ENCODE peak calls at places on chromosomes 7 and 10, in four cellular contexts. G, Z, J and Y are unnamed samples. For H3K4me1, the result is how much of the 10 kb centered on the place peaks cover.

GRCh38 chr7:106600569-106601373 is 60.2 kb downstream of the CCDC71L start:
- DNase-seq in J (peak), G (no peak), Z (no peak), Y (no peak)

GRCh38 chr7:30898411-30898810 is 13.2 kb upstream of the AQP1 start:
- DNase-seq in G (no peak), J (no peak), Z (no peak), Y (no peak)

GRCh38 chr7:133052357-133052756 is 29.5 kb downstream of the CHCHD3 start:
- DNase-seq in G (no peak), Z (no peak), J (no peak), Y (no peak)

GRCh38 chr10:118332948-118333710 is 9.0 kb downstream of the FAM204A start:
- DNase-seq in Z (no peak), G (no peak), J (peak), Y (no peak)

GRCh38 chr7:132443776-132444520 is 132.3 kb downstream of the PLXNA4 start:
- DNase-seq in G (no peak), J (no peak), Z (no peak), Y (no peak)

GRCh38 chr7:148699024-148699771 is 495 bp downstream of the CUL1 start:
- DNase-seq in G (peak), J (peak), Z (peak), Y (peak)

GRCh38 chr10:26743091-26743490 is 45.6 kb downstream of the PDSS1 start:
- DNase-seq in Z (no peak), J (peak), G (no peak), Y (no peak)

GRCh38 chr10:71213761-71214440 is 1.5 kb downstream of the UNC5B start:
- DNase-seq in Z (peak), G (no peak), J (peak), Y (peak)

GRCh38 chr10:58991842-58992241 is 184.6 kb upstream of the PHYHIPL start:
- DNase-seq in J (no peak), Z (no peak), G (no peak), Y (no peak)

DNA sequence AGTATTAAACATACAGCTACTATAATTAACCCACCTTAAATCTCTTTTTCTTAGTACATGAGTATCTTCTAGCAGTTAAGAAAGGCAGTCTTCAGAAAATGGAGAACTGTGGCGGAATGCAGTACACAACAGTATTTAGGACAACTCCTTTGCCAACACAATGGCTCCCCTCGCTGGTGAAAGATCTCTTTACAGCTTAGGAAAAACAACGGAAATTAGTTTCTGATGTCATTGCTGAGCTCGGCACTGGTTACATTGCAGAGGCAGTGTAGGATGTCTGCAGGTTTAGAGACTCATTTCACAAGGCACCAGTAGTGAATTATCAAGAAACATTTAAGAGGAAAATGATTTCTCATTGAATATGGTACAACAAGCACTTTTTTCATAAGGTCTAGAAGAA is 43.4 kb downstream of the GLRX3 start:
- DNase-seq in G (no peak), Z (peak), J (peak), Y (no peak)
- TF ChIP-seq CTCF in G (peak), Z (peak), J (peak), Y (no peak)

DNA sequence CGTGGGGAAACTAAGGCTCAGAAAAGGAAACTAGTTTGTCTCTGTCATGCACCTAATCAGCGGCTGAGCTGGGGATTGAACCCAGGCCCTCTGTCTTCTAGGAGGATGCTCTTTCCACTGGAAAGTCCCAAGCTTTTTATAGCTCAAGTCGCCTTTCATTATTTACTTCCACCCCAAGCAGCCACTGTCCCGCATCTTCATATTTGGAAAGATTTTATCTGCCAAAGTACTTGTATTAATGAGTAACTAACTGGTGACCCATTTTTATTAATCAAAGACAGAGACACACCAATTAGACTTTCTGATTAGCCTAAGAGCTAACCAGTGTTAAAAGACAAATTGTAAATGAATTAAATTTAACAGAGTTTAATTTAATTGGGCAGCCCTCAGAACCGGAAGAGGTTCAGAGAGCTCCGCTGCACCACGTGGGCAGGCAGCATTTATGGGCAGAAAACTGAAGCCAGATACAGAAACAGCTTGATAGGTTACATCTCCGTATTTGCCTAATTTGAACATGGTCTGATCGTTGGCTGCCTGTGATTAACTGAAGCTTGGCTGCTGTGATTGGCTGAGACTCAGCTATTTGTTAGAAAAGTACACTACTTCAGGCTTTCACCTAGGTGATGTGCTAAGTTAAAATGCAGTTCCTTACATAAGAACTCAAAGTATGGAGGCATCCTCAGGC is 78.5 kb upstream of the PDCD4 start:
- DNase-seq in Z (no peak), J (no peak), G (no peak), Y (no peak)
- H3K4me1 ChIP-seq in Z (half or more), J (under half), G (under half), Y (under half)

GRCh38 chr7:29315302-29316270 is 121.0 kb downstream of the CHN2 start:
- DNase-seq in G (no peak), Z (no peak), J (no peak), Y (no peak)

GRCh38 chr7:29320577-29320976 is 126.0 kb downstream of the CHN2 start:
- DNase-seq in G (no peak), J (no peak), Z (no peak), Y (no peak)

GRCh38 chr7:29318853-29319718 is 124.5 kb downstream of the CHN2 start:
- DNase-seq in J (no peak), G (no peak), Z (peak), Y (no peak)

GRCh38 chr7:29322023-29322712 is 127.6 kb downstream of the CHN2 start:
- DNase-seq in J (no peak), G (no peak), Z (no peak), Y (no peak)

DNA sequence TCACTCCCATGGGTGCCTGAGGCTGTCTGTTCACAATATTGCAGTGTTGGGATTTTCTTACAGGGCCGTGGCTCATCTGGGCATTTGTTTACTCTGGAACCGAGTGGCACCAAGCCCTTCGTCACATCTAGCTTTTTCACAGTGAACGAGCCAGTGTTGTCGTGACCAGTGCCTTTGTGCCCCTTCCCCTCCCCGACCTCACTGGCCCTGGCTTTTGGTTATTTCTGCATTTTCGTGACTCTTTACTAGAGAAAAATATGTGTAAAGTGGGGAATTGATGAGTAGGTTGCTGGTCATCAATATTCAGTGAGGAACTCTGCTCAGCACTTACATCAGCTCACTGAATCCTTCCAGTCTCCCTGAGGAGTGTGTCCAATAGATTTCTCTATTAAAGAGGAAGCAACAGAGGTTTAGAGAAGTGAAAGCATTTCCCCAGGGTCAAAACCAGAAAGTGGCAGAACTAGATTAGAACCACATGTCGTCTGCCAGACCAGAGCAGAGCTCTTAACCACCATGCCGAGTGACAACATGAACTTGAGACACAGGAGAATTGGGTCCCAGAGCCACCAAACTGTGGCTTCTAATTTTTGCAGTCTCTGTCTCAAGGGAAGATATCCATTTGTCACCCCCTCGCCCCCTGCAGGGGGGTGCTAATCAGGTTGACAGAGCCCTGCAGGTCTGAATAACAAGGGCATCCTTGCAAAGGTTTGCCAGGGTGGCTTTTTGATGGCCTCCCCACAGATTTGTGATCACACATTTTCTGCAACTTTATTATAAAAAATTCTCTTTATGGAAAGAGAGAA is 125.3 kb downstream of the CHN2 start:
- DNase-seq in Z (peak), G (no peak), J (no peak), Y (no peak)
- TF ChIP-seq CTCF in Z (no peak), G (no peak), J (no peak), Y (no peak)

GRCh38 chr7:104985259-104985617 is 28.8 kb upstream of the KMT2E start:
- DNase-seq in Z (no peak), J (no peak), G (no peak), Y (no peak)
- H3K4me1 ChIP-seq in Z (under half), J (under half), G (under half), Y (half or more)

GRCh38 chr10:69962746-69963135 is 89.9 kb upstream of the MACROH2A2 start:
- DNase-seq in Z (no peak), G (no peak), J (no peak), Y (peak)

GRCh38 chr10:69960606-69961167 is 92.0 kb upstream of the MACROH2A2 start:
- DNase-seq in Z (no peak), J (no peak), G (peak), Y (peak)

GRCh38 chr10:69959911-69960310 is 92.7 kb upstream of the MACROH2A2 start:
- DNase-seq in J (no peak), G (no peak), Z (no peak), Y (peak)

GRCh38 chr10:69961864-69962745 is 90.5 kb upstream of the MACROH2A2 start:
- DNase-seq in J (no peak), Z (peak), G (no peak), Y (peak)

GRCh38 chr10:69961168-69961863 is 91.3 kb upstream of the MACROH2A2 start:
- DNase-seq in Z (peak), G (peak), J (no peak), Y (peak)
- TF ChIP-seq CTCF in Z (peak), G (peak), J (no peak), Y (no peak)

GRCh38 chr7:137990251-137990901 is 11.5 kb downstream of the CREB3L2 start:
- DNase-seq in G (no peak), J (peak), Z (no peak), Y (no peak)

GRCh38 chr7:137989590-137989989 is 12.3 kb downstream of the CREB3L2 start:
- DNase-seq in Z (no peak), J (peak), G (no peak), Y (no peak)

GRCh38 chr7:137987968-137988367 is 13.9 kb downstream of the CREB3L2 start:
- DNase-seq in G (no peak), Z (no peak), J (no peak), Y (no peak)

GRCh38 chr7:137987563-137987962 is 14.3 kb downstream of the CREB3L2 start:
- DNase-seq in G (no peak), J (no peak), Z (no peak), Y (no peak)

GRCh38 chr7:137989127-137989526 is 12.8 kb downstream of the CREB3L2 start:
- DNase-seq in Z (no peak), J (no peak), G (no peak), Y (no peak)
- H3K4me1 ChIP-seq in Z (half or more), J (under half), G (under half), Y (under half)